ENCODE peak calls at places on chromosomes 13 and 19, in ten cellular contexts. One of them, this sample, is unnamed.

GRCh38 chr13:109779074-109779473 is 7.3 kb downstream of the IRS2 start:
- DNase-seq in T-helper 1 cell: peak
- DNase-seq in PC-3: no peak
- DNase-seq in Calu3: no peak
- DNase-seq in transverse colon: no peak
- DNase-seq in breast epithelium: no peak
- DNase-seq in activated naive CD4-positive, alpha-beta T cell treated with anti-CD3 and anti-CD28 coated beads, Interleukin-2, amount 10 ng/mL, durations not matched to agents 7 days and 5 days: peak
- DNase-seq in type B pancreatic cell: no peak
- DNase-seq in stimulated activated CD4-positive, alpha-beta T cell treated with anti-CD3 and anti-CD28 coated beads, Interleukin-1b, Interleukin-23, amount 100 ng/mL, for 4 hours: no peak
- DNase-seq in AML-193: peak
- DNase-seq in this sample: no peak

GRCh38 chr19:23075031-23075733 is 41.6 kb upstream of the ZNF730 start:
- DNase-seq in Calu3: no peak
- DNase-seq in transverse colon: peak
- DNase-seq in T-helper 1 cell: no peak
- DNase-seq in type B pancreatic cell: peak
- DNase-seq in stimulated activated CD4-positive, alpha-beta T cell treated with anti-CD3 and anti-CD28 coated beads, Interleukin-1b, Interleukin-23, amount 100 ng/mL, for 4 hours: no peak
- DNase-seq in activated naive CD4-positive, alpha-beta T cell treated with anti-CD3 and anti-CD28 coated beads, Interleukin-2, amount 10 ng/mL, durations not matched to agents 7 days and 5 days: no peak
- DNase-seq in AML-193: no peak
- DNase-seq in PC-3: peak
- DNase-seq in breast epithelium: peak
- DNase-seq in this sample: peak

GRCh38 chr13:103066079-103066880 is at the start of gene SLC10A2:
- DNase-seq in stimulated activated CD4-positive, alpha-beta T cell treated with anti-CD3 and anti-CD28 coated beads, Interleukin-1b, Interleukin-23, amount 100 ng/mL, for 4 hours: no peak
- DNase-seq in Calu3: no peak
- DNase-seq in breast epithelium: no peak
- DNase-seq in type B pancreatic cell: no peak
- DNase-seq in PC-3: no peak
- DNase-seq in AML-193: no peak
- DNase-seq in transverse colon: peak
- DNase-seq in T-helper 1 cell: no peak
- DNase-seq in activated naive CD4-positive, alpha-beta T cell treated with anti-CD3 and anti-CD28 coated beads, Interleukin-2, amount 10 ng/mL, durations not matched to agents 7 days and 5 days: no peak
- DNase-seq in this sample: no peak

GRCh38 chr19:50332264-50333038 is 3.3 kb upstream of the KCNC3 start:
- DNase-seq in transverse colon: no peak
- DNase-seq in T-helper 1 cell: no peak
- DNase-seq in stimulated activated CD4-positive, alpha-beta T cell treated with anti-CD3 and anti-CD28 coated beads, Interleukin-1b, Interleukin-23, amount 100 ng/mL, for 4 hours: no peak
- DNase-seq in AML-193: no peak
- DNase-seq in type B pancreatic cell: no peak
- DNase-seq in PC-3: peak
- DNase-seq in activated naive CD4-positive, alpha-beta T cell treated with anti-CD3 and anti-CD28 coated beads, Interleukin-2, amount 10 ng/mL, durations not matched to agents 7 days and 5 days: no peak
- DNase-seq in breast epithelium: peak
- DNase-seq in Calu3: peak
- DNase-seq in this sample: no peak

GRCh38 chr13:27607125-27607524 is 13.2 kb downstream of the LNX2 start:
- DNase-seq in activated naive CD4-positive, alpha-beta T cell treated with anti-CD3 and anti-CD28 coated beads, Interleukin-2, amount 10 ng/mL, durations not matched to agents 7 days and 5 days: no peak
- DNase-seq in AML-193: no peak
- DNase-seq in stimulated activated CD4-positive, alpha-beta T cell treated with anti-CD3 and anti-CD28 coated beads, Interleukin-1b, Interleukin-23, amount 100 ng/mL, for 4 hours: no peak
- DNase-seq in PC-3: peak
- DNase-seq in T-helper 1 cell: no peak
- DNase-seq in Calu3: peak
- DNase-seq in type B pancreatic cell: no peak
- DNase-seq in breast epithelium: no peak
- DNase-seq in transverse colon: peak
- DNase-seq in this sample: peak

GRCh38 chr19:49678970-49679831 is 2.1 kb downstream of the PRMT1 start:
- DNase-seq in stimulated activated CD4-positive, alpha-beta T cell treated with anti-CD3 and anti-CD28 coated beads, Interleukin-1b, Interleukin-23, amount 100 ng/mL, for 4 hours: no peak
- DNase-seq in PC-3: peak
- DNase-seq in T-helper 1 cell: no peak
- DNase-seq in activated naive CD4-positive, alpha-beta T cell treated with anti-CD3 and anti-CD28 coated beads, Interleukin-2, amount 10 ng/mL, durations not matched to agents 7 days and 5 days: no peak
- DNase-seq in transverse colon: no peak
- DNase-seq in type B pancreatic cell: no peak
- DNase-seq in breast epithelium: no peak
- DNase-seq in Calu3: no peak
- DNase-seq in AML-193: no peak
- DNase-seq in this sample: no peak

GRCh38 chr13:52847322-52847681 is 1.1 kb downstream of the PCDH8 start:
- DNase-seq in activated naive CD4-positive, alpha-beta T cell treated with anti-CD3 and anti-CD28 coated beads, Interleukin-2, amount 10 ng/mL, durations not matched to agents 7 days and 5 days: no peak
- DNase-seq in stimulated activated CD4-positive, alpha-beta T cell treated with anti-CD3 and anti-CD28 coated beads, Interleukin-1b, Interleukin-23, amount 100 ng/mL, for 4 hours: no peak
- DNase-seq in AML-193: no peak
- DNase-seq in PC-3: no peak
- DNase-seq in transverse colon: no peak
- DNase-seq in Calu3: no peak
- DNase-seq in breast epithelium: no peak
- DNase-seq in T-helper 1 cell: no peak
- DNase-seq in type B pancreatic cell: no peak
- DNase-seq in this sample: no peak

GRCh38 chr19:35076657-35077056 is 35.1 kb downstream of the HPN start:
- DNase-seq in T-helper 1 cell: no peak
- DNase-seq in stimulated activated CD4-positive, alpha-beta T cell treated with anti-CD3 and anti-CD28 coated beads, Interleukin-1b, Interleukin-23, amount 100 ng/mL, for 4 hours: no peak
- DNase-seq in Calu3: no peak
- DNase-seq in activated naive CD4-positive, alpha-beta T cell treated with anti-CD3 and anti-CD28 coated beads, Interleukin-2, amount 10 ng/mL, durations not matched to agents 7 days and 5 days: no peak
- DNase-seq in breast epithelium: no peak
- DNase-seq in AML-193: no peak
- DNase-seq in PC-3: no peak
- DNase-seq in type B pancreatic cell: no peak
- DNase-seq in transverse colon: no peak
- DNase-seq in this sample: no peak

GRCh38 chr19:21603431-21604153 is 98.2 kb downstream of the ZNF429 start:
- DNase-seq in breast epithelium: no peak
- DNase-seq in T-helper 1 cell: no peak
- DNase-seq in stimulated activated CD4-positive, alpha-beta T cell treated with anti-CD3 and anti-CD28 coated beads, Interleukin-1b, Interleukin-23, amount 100 ng/mL, for 4 hours: no peak
- DNase-seq in Calu3: no peak
- DNase-seq in transverse colon: no peak
- DNase-seq in AML-193: no peak
- DNase-seq in type B pancreatic cell: no peak
- DNase-seq in PC-3: no peak
- DNase-seq in activated naive CD4-positive, alpha-beta T cell treated with anti-CD3 and anti-CD28 coated beads, Interleukin-2, amount 10 ng/mL, durations not matched to agents 7 days and 5 days: no peak
- DNase-seq in this sample: no peak